ENCODE peak calls at places on chromosomes 11 and 22, in seven cellular contexts. N, I, X, B, O, C and W are unnamed samples.

GRCh38 chr22:23196165-23196564 is 15.9 kb downstream of the BCR start:
- DNase-seq in N (no peak), I (no peak), X (no peak), B (no peak), O (no peak), C (no peak), W (no peak)

GRCh38 chr11:12273618-12273995 is 103.8 kb upstream of the PARVA start:
- DNase-seq in N (no peak), I (no peak), X (no peak), B (peak), O (no peak), C (no peak), W (no peak)

GRCh38 chr11:15985127-15985862 is 371.1 kb downstream of the SOX6 start:
- DNase-seq in N (no peak), I (no peak), X (no peak), B (no peak), O (no peak), C (no peak), W (no peak)

GRCh38 chr11:64563966-64564365 is 27.1 kb upstream of the SLC22A12 start:
- DNase-seq in N (no peak), I (no peak), X (no peak), B (no peak), O (no peak), C (no peak), W (no peak)

GRCh38 chr11:82507288-82507687 is 226.4 kb downstream of the FAM181B start:
- DNase-seq in N (no peak), I (no peak), X (no peak), B (no peak), O (no peak), C (no peak), W (no peak)

GRCh38 chr11:78289547-78290292 is 101.0 kb downstream of the USP35 start:
- DNase-seq in N (no peak), I (no peak), X (no peak), B (no peak), O (no peak), C (no peak), W (no peak)

GRCh38 chr11:71995726-71996291 is 2.9 kb upstream of the IL18BP start:
- DNase-seq in N (no peak), I (no peak), X (no peak), B (no peak), O (no peak), C (no peak), W (no peak)

GRCh38 chr11:95419915-95420314 is 188.9 kb upstream of the SESN3 start:
- DNase-seq in N (no peak), I (no peak), X (no peak), B (no peak), O (peak), C (no peak), W (no peak)

GRCh38 chr11:64745219-64745522 is 1.2 kb upstream of the RASGRP2 start:
- DNase-seq in N (no peak), I (peak), X (peak), B (peak), O (no peak), C (no peak), W (peak)

GRCh38 chr11:14318581-14318981 is 40.4 kb downstream of the RRAS2 start:
- DNase-seq in N (no peak), I (no peak), X (no peak), B (no peak), O (peak), C (no peak), W (no peak)

GRCh38 chr11:16759857-16760256 is 21.4 kb downstream of the C11orf58 start:
- DNase-seq in N (no peak), I (no peak), X (no peak), B (no peak), O (peak), C (no peak), W (no peak)

GRCh38 chr22:19678949-19679348 is 35.4 kb upstream of the SEPTIN5 start:
- DNase-seq in N (no peak), I (no peak), X (no peak), B (no peak), O (no peak), C (no peak), W (no peak)

GRCh38 chr11:76380161-76380976 is 563 bp downstream of the THAP12 start:
- DNase-seq in N (peak), I (peak), X (no peak), B (peak), O (peak), C (peak), W (no peak)

GRCh38 chr22:19848298-19849224 is 6.1 kb downstream of the GNB1L start:
- DNase-seq in N (no peak), I (peak), X (no peak), B (peak), O (peak), C (peak), W (no peak)

GRCh38 chr11:95723353-95723942 is 66.1 kb downstream of the FAM76B start:
- DNase-seq in N (no peak), I (no peak), X (no peak), B (no peak), O (no peak), C (no peak), W (no peak)

GRCh38 chr22:46982635-46983034 is 220.2 kb downstream of the TBC1D22A start:
- DNase-seq in N (no peak), I (no peak), X (no peak), B (peak), O (no peak), C (no peak), W (no peak)

GRCh38 chr11:69934861-69935494 is 115.8 kb upstream of the FGF3 start:
- DNase-seq in N (no peak), I (no peak), X (peak), B (no peak), O (peak), C (peak), W (no peak)

GRCh38 chr11:133238455-133238854 is 293.8 kb downstream of the OPCML start:
- DNase-seq in N (no peak), I (no peak), X (no peak), B (peak), O (no peak), C (no peak), W (no peak)

GRCh38 chr11:133239530-133239929 is 292.8 kb downstream of the OPCML start:
- DNase-seq in N (no peak), I (no peak), X (no peak), B (no peak), O (no peak), C (no peak), W (no peak)

GRCh38 chr11:133240908-133241307 is 291.4 kb downstream of the OPCML start:
- DNase-seq in N (no peak), I (no peak), X (no peak), B (no peak), O (no peak), C (no peak), W (no peak)

GRCh38 chr11:133249065-133249464 is 283.2 kb downstream of the OPCML start:
- DNase-seq in N (no peak), I (no peak), X (no peak), B (no peak), O (no peak), C (no peak), W (no peak)

DNA sequence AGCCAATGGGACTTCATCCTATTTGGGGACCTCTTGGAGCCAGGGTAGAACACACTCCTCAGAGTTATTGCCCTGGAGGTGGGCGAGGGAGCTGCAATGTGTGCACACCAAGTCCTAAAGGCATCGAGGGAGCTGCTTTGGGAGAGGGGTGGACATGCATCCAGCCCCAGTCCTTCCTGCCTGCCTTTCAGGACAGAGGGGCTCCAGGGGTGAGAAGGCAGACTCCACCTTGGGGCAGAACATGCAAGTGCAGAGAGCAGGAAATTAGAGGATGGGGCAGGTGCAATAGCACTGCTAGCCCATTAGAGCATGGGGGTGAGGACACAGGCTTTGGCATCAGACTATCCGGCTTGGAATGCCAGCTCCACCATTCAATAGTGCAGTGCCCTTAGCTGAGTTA is 288.5 kb downstream of the OPCML start:
- DNase-seq in N (no peak), I (no peak), X (no peak), B (no peak), O (no peak), C (no peak), W (no peak)
- TF ChIP-seq CTCF in N (no peak), I (no peak), X (no peak), B (no peak), O (no peak), C (no peak), W (no peak)

GRCh38 chr11:57638811-57639320 is 10.8 kb downstream of the YPEL4 start:
- DNase-seq in N (no peak), I (no peak), X (no peak), B (no peak), O (no peak), C (no peak), W (no peak)
- TF ChIP-seq CTCF in N (no peak), I (no peak), X (no peak), B (no peak), O (peak), C (no peak), W (no peak)

DNA sequence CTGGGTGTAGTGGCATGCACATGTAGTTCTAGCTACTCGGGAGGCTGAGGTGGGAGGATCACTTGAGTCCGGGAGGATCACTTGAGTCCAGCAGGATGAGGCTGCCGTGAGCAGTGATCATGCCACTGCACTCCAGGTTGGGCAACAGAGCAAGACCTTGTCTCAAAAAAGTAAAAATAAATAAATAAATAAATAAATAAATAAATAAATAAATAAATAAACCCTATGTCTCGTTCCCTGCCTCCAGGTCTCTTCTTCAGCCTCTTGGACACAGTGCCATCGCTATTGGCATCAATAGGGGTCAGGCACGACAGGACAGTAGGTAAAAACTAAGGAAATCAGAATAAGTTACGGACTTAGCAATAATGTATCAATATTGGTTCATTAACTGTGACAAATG is 23.4 kb upstream of the SYT12 start:
- DNase-seq in N (no peak), I (no peak), X (no peak), B (no peak), O (no peak), C (no peak), W (no peak)
- TF ChIP-seq CTCF in N (no peak), I (no peak), X (no peak), B (no peak), O (no peak), C (no peak), W (no peak)

GRCh38 chr11:19996591-19996990 is 163.7 kb downstream of the DBX1 start:
- DNase-seq in N (no peak), I (no peak), X (no peak), B (no peak), O (no peak), C (no peak), W (no peak)
- TF ChIP-seq CTCF in N (no peak), I (no peak), X (no peak), B (no peak), O (no peak), C (no peak), W (no peak)

DNA sequence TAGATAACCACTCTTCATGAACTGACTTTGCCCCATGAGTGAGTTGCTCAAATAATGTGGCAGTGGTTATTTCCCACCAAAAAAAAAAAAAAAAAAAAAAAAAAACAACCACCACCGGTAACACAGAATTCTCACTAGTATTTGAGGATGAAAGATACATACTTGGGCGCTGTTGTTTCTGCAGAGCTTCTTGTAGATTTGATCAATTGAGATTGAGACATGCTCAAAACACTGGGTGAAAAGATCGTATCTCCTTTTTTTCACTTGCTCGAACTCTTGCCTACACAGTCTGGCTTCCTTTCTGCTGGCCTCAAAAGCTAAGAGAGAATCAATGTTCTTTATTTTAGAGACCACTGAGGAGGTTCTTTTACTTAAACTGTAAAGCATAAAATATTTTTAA is 44.1 kb downstream of the FAM118A start:
- DNase-seq in N (no peak), I (no peak), X (no peak), B (no peak), O (no peak), C (no peak), W (no peak)
- TF ChIP-seq CTCF in N (no peak), I (no peak), X (no peak), B (no peak), O (no peak), C (no peak), W (no peak)

GRCh38 chr22:25170426-25170980 is 29.2 kb upstream of the CRYBB3 start:
- DNase-seq in N (no peak), I (no peak), X (no peak), B (no peak), O (no peak), C (no peak), W (no peak)

GRCh38 chr22:25174156-25174887 is 25.3 kb upstream of the CRYBB3 start:
- DNase-seq in N (no peak), I (no peak), X (no peak), B (no peak), O (no peak), C (no peak), W (no peak)

GRCh38 chr22:25169278-25170031 is 30.2 kb upstream of the CRYBB3 start:
- DNase-seq in N (no peak), I (no peak), X (no peak), B (peak), O (peak), C (no peak), W (no peak)

GRCh38 chr22:25174888-25175411 is 24.7 kb upstream of the CRYBB3 start:
- DNase-seq in N (no peak), I (no peak), X (no peak), B (no peak), O (no peak), C (no peak), W (no peak)

GRCh38 chr22:25172153-25172552 is 27.5 kb upstream of the CRYBB3 start:
- DNase-seq in N (no peak), I (peak), X (no peak), B (no peak), O (peak), C (peak), W (no peak)
- TF ChIP-seq CTCF in N (peak), I (peak), X (peak), B (no peak), O (peak), C (peak), W (no peak)